ENCODE peak calls at places on chromosomes 3 and 15, in nine cellular contexts. Q is upper lobe of left lung, T is IMR-90, D is fibroblast of lung, C is SK-N-SH, Z is H9, X is psoas muscle, B is RWPE2, R is mammary epithelial cell. W is an unnamed sample.

GRCh38 chr15:37777006-37777405 is 157.4 kb upstream of the TMCO5A start:
- DNase-seq in Q (no peak), Z (no peak), D (no peak), X (no peak), T (no peak), C (no peak), R (no peak), B (no peak), W (no peak)

GRCh38 chr15:33206366-33206765 is 11.9 kb upstream of the FMN1 start:
- DNase-seq in B (no peak), X (no peak), R (no peak), C (no peak), T (no peak), Z (no peak), Q (no peak), D (no peak), W (no peak)

GRCh38 chr3:40306336-40306735 is 3.2 kb upstream of the EIF1B start:
- DNase-seq in Z (no peak), C (no peak), D (no peak), R (no peak), Q (no peak), T (peak; percentile 62), B (no peak), X (no peak), W (no peak)

GRCh38 chr3:129181834-129182233 is 1.9 kb downstream of the CNBP start:
- DNase-seq in Z (no peak), R (no peak), B (no peak), D (no peak), C (no peak), X (no peak), T (no peak), Q (no peak), W (no peak)

GRCh38 chr15:39127151-39127815 is 453.6 kb upstream of the THBS1 start:
- DNase-seq in Z (no peak), T (no peak), B (no peak), X (no peak), D (no peak), C (no peak), Q (no peak), R (no peak), W (no peak)

GRCh38 chr3:46905661-46906451 is 28.3 kb downstream of the PTH1R start:
- DNase-seq in R (no peak), T (no peak), Q (no peak), X (peak; percentile 9), Z (no peak), D (no peak), B (peak; percentile 57), C (peak; percentile 18), W (no peak)

GRCh38 chr3:114660124-114660523 is 366.3 kb downstream of the TIGIT start:
- DNase-seq in B (no peak), C (no peak), X (no peak), D (peak; percentile 79), Z (no peak), Q (no peak), R (no peak), T (peak; percentile 75), W (no peak)

GRCh38 chr3:174547801-174548200 is 311.3 kb upstream of the NAALADL2 start:
- DNase-seq in C (no peak), X (no peak), R (no peak), Q (no peak), D (peak; percentile 60), B (no peak), Z (no peak), T (peak; percentile 28), W (no peak)

GRCh38 chr15:88262064-88262463 is 5.5 kb upstream of the NTRK3 start:
- DNase-seq in Q (no peak), C (no peak), X (no peak), T (no peak), Z (peak; percentile 44), D (no peak), R (no peak), B (no peak), W (no peak)

GRCh38 chr15:76161153-76162049 is 101.6 kb downstream of the TMEM266 start:
- DNase-seq in X (no peak), R (no peak), C (no peak), Z (peak; percentile 14), T (no peak), B (no peak), Q (no peak), D (peak; percentile 24), W (no peak)

GRCh38 chr3:52291508-52292181 is 4.0 kb downstream of the GLYCTK start:
- DNase-seq in Z (no peak), T (no peak), D (no peak), B (no peak), R (no peak), C (peak; percentile 80), Q (no peak), X (no peak), W (no peak)

GRCh38 chr3:141308588-141309218 is 59.6 kb upstream of the ZBTB38 start:
- DNase-seq in D (peak; percentile 49), T (peak; percentile 34), X (peak; percentile 40), R (peak; percentile 71), Z (peak; percentile 89), B (no peak), Q (peak; percentile 70), C (peak; percentile 33), W (no peak)

DNA sequence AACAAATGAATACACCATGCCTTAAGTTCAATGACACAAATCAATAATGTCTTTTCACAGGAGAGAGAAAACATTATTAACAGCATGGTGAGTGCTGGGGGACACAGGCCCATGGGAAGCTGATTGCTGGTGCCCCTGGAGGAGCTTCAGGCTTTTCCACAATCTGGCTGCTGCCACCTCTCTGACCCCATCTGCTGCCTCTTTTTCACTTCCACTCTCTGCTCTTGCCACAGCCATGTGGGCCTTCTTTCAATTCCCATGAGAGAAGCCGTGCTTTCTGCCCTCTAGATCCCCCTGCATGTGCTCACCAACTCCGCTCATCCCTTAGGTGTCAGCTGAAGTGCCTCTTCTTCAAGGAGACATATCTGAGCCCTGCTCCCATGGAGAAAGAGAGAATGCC is 21.0 kb upstream of the CTXND1 start:
- DNase-seq in C (no peak), X (no peak), R (no peak), Z (no peak), D (no peak), T (no peak), B (no peak), Q (no peak), W (no peak)
- H3K27ac ChIP-seq in C (no peak overlapping the region), X (no peak overlapping the region), R (no peak overlapping the region), Z (no peak overlapping the region), D (no peak overlapping the region), T (no peak overlapping the region), B (no peak overlapping the region), Q (no peak overlapping the region), W (no peak overlapping the region)

DNA sequence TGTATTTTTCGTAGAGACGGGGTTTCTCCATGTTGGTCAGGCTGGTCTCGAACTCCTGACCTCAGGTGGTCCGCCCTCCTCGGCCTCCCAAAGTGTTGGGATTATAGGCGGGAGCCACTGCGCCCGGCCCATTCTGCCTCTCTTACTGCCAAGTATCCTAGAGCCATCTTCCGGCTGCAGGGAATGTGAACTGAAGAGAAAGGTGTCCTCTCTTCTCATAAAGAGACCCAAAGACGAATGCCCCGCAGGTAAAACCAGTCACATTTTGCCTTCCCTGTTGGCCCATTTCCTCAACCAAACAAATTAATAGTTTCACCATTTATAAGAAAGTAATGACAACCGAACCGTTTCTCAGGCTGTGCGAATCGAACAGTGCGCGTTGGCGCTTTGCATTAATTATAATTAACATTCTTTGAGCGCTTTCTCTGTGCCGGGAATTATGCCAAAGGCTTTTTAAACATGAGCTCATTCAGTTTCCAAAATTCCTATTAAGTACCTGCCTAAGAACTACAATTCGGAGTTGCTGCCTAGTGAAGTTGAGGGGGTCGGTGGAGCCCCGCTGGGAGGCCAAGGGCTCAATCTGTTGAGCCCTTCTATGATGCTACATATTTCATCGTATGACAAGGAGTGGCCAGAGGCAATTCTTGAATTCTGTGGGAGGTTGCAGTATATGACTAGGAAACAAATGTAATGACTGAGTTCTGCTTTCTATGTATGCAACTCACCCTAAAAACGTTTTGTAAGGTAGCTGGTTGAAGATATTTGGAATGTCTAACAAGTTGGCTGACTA is 819 bp upstream of the RPL24 start:
- DNase-seq in R (peak; percentile 57), C (no peak), B (no peak), T (no peak), X (no peak), Q (no peak), D (no peak), Z (no peak), W (no peak)
- H3K27ac ChIP-seq in R (peak overlapping the region; percentile 93), C (no peak overlapping the region), B (peak overlapping the region; percentile 74), T (peak overlapping the region; percentile 47), X (peak overlapping the region; percentile 92), Q (peak overlapping the region; percentile 92), D (peak overlapping the region; percentile 46), Z (no peak overlapping the region), W (peak overlapping the region; percentile 96)

GRCh38 chr3:128073807-128074206 is 21.6 kb downstream of the SEC61A1 start:
- DNase-seq in B (no peak), R (no peak), Z (no peak), T (no peak), X (no peak), Q (no peak), C (no peak), D (no peak), W (no peak)

GRCh38 chr3:128071771-128072453 is 19.7 kb downstream of the SEC61A1 start:
- DNase-seq in X (no peak), Z (no peak), C (no peak), D (no peak), T (no peak), B (no peak), Q (no peak), R (no peak), W (no peak)

GRCh38 chr3:128072454-128073184 is 20.4 kb downstream of the SEC61A1 start:
- DNase-seq in T (no peak), Z (no peak), D (no peak), R (no peak), X (no peak), Q (no peak), C (no peak), B (no peak), W (no peak)

GRCh38 chr3:128074851-128075515 is 22.7 kb downstream of the SEC61A1 start:
- DNase-seq in X (no peak), T (no peak), Q (peak; percentile 66), C (no peak), B (no peak), D (no peak), Z (no peak), R (peak; percentile 35), W (no peak)

DNA sequence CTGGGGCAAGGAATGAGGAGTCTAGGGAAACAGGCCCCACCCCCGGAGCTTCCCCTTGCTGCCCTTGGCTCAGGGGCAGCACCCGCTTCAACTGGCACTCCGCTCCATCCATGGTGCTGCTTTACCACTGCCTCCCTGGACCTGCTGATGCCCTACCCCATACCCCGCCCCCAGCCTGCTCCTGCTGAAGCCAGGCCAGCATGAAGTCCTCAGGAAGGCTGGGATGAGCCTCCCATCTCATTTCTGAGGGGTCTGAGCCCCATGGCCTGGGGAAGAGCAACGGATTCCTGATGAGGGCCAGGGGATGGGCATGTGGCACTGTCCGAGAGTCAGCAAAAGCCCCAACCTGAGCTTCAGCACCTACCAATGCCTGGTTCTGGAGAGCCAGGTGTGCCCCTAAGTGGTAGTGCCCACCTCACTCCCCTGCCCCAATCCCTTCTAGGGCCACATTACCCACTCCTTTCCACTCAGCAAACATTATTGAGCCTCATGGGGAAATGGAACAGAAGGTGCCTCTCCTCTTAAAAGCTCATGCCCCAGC is 21.0 kb downstream of the SEC61A1 start:
- DNase-seq in R (no peak), Q (no peak), T (no peak), X (no peak), D (no peak), Z (no peak), C (no peak), B (no peak), W (no peak)
- H3K27ac ChIP-seq in R (no peak overlapping the region), Q (peak overlapping the region; percentile 48), T (no peak overlapping the region), X (peak overlapping the region; percentile 32), D (no peak overlapping the region), Z (no peak overlapping the region), C (no peak overlapping the region), B (peak overlapping the region; percentile 51), W (peak overlapping the region; percentile 74)

GRCh38 chr3:64612082-64612860 is 75.5 kb downstream of the ADAMTS9 start:
- DNase-seq in R (no peak), B (no peak), X (no peak), C (peak; percentile 20), D (peak; percentile 96), Z (no peak), T (peak; percentile 49), Q (no peak), W (no peak)
- H3K27ac ChIP-seq in R (no peak overlapping the region), B (no peak overlapping the region), X (peak overlapping the region; percentile 85), C (peak overlapping the region; percentile 96), D (no peak overlapping the region), Z (no peak overlapping the region), T (no peak overlapping the region), Q (peak overlapping the region; percentile 46), W (no peak overlapping the region)

W was measured in epithelial cell of prostate.